ENCODE peak calls at places on chromosomes 6 and 20, in four cellular contexts. One of them, this sample, is unnamed.

GRCh38 chr6:139925894-139926641 is 551.6 kb upstream of the CITED2 start:
- DNase-seq in SK-N-SH: peak
- DNase-seq in transverse colon: no peak
- DNase-seq in NB4: no peak
- DNase-seq in this sample: peak

GRCh38 chr6:170423030-170423429 is 116.5 kb downstream of the FAM120B start:
- DNase-seq in SK-N-SH: peak
- DNase-seq in transverse colon: no peak
- DNase-seq in NB4: no peak
- DNase-seq in this sample: no peak

GRCh38 chr6:145669627-145670034 is 65.7 kb downstream of the EPM2A start:
- DNase-seq in SK-N-SH: no peak
- DNase-seq in transverse colon: no peak
- DNase-seq in NB4: no peak
- DNase-seq in this sample: peak

GRCh38 chr20:47126709-47127108 is 229.8 kb downstream of the ZMYND8 start:
- DNase-seq in SK-N-SH: no peak
- DNase-seq in transverse colon: no peak
- DNase-seq in NB4: no peak
- DNase-seq in this sample: peak

GRCh38 chr6:169097336-169098052 is 156.2 kb downstream of the THBS2 start:
- DNase-seq in SK-N-SH: no peak
- DNase-seq in transverse colon: no peak
- DNase-seq in NB4: no peak
- DNase-seq in this sample: peak

GRCh38 chr20:10622657-10623418 is 51.0 kb downstream of the JAG1 start:
- DNase-seq in SK-N-SH: no peak
- DNase-seq in transverse colon: no peak
- DNase-seq in NB4: no peak
- DNase-seq in this sample: peak

GRCh38 chr20:34390769-34391447 is 27.8 kb downstream of the ITCH start:
- DNase-seq in SK-N-SH: no peak
- DNase-seq in transverse colon: peak
- DNase-seq in NB4: peak
- DNase-seq in this sample: peak

GRCh38 chr6:155443168-155443567 is 12.5 kb downstream of the NOX3 start:
- DNase-seq in SK-N-SH: peak
- DNase-seq in transverse colon: no peak
- DNase-seq in NB4: no peak
- DNase-seq in this sample: no peak

GRCh38 chr20:12201289-12201991 is 283.7 kb downstream of the BTBD3 start:
- DNase-seq in SK-N-SH: peak
- DNase-seq in transverse colon: no peak
- DNase-seq in NB4: no peak
- DNase-seq in this sample: peak

GRCh38 chr6:169579712-169580111 is 122.1 kb downstream of the WDR27 start:
- DNase-seq in SK-N-SH: no peak
- DNase-seq in transverse colon: no peak
- DNase-seq in NB4: no peak
- DNase-seq in this sample: no peak

GRCh38 chr6:33990061-33990541 is 155.8 kb downstream of the GRM4 start:
- DNase-seq in SK-N-SH: peak
- DNase-seq in transverse colon: no peak
- DNase-seq in NB4: no peak
- DNase-seq in this sample: no peak

GRCh38 chr20:9478801-9479200 is 35.6 kb upstream of the LAMP5 start:
- DNase-seq in SK-N-SH: no peak
- DNase-seq in transverse colon: no peak
- DNase-seq in NB4: no peak
- DNase-seq in this sample: no peak

GRCh38 chr6:160391419-160392116 is 43.4 kb downstream of the SLC22A3 start:
- DNase-seq in SK-N-SH: no peak
- DNase-seq in transverse colon: peak
- DNase-seq in NB4: no peak
- DNase-seq in this sample: peak

GRCh38 chr6:153032255-153032882 is 29.9 kb upstream of the MTRF1L start:
- DNase-seq in SK-N-SH: peak
- DNase-seq in transverse colon: no peak
- DNase-seq in NB4: peak
- DNase-seq in this sample: peak

GRCh38 chr20:7859371-7859802 is 80.9 kb downstream of the HAO1 start:
- DNase-seq in SK-N-SH: peak
- DNase-seq in transverse colon: no peak
- DNase-seq in NB4: peak
- DNase-seq in this sample: peak

GRCh38 chr6:80457044-80457933 is 350.8 kb downstream of the BCKDHB start:
- DNase-seq in SK-N-SH: no peak
- DNase-seq in transverse colon: peak
- DNase-seq in NB4: peak
- DNase-seq in this sample: peak

GRCh38 chr6:159893064-159893463 is 2.3 kb downstream of the MAS1 start:
- DNase-seq in SK-N-SH: no peak
- DNase-seq in transverse colon: no peak
- DNase-seq in NB4: no peak
- DNase-seq in this sample: no peak

GRCh38 chr6:154479388-154480143 is 30.9 kb downstream of the CNKSR3 start:
- DNase-seq in SK-N-SH: no peak
- DNase-seq in transverse colon: no peak
- DNase-seq in NB4: no peak
- DNase-seq in this sample: peak

GRCh38 chr20:14800743-14801425 is 463.5 kb upstream of the FLRT3 start:
- DNase-seq in SK-N-SH: peak
- DNase-seq in transverse colon: no peak
- DNase-seq in NB4: no peak
- DNase-seq in this sample: no peak

GRCh38 chr20:43936805-43937204 is 22.2 kb downstream of the TOX2 start:
- DNase-seq in SK-N-SH: no peak
- DNase-seq in transverse colon: no peak
- DNase-seq in NB4: no peak
- DNase-seq in this sample: no peak

GRCh38 chr6:134026597-134026996 is 25.8 kb downstream of the SLC2A12 start:
- DNase-seq in SK-N-SH: no peak
- DNase-seq in transverse colon: no peak
- DNase-seq in NB4: no peak
- DNase-seq in this sample: peak

GRCh38 chr6:43115365-43115764 is 39.3 kb downstream of the PTK7 start:
- DNase-seq in SK-N-SH: no peak
- DNase-seq in transverse colon: no peak
- DNase-seq in NB4: no peak
- DNase-seq in this sample: no peak

GRCh38 chr20:34871320-34871926 is 1.2 kb downstream of the GGT7 start:
- DNase-seq in SK-N-SH: no peak
- DNase-seq in transverse colon: no peak
- DNase-seq in NB4: no peak
- DNase-seq in this sample: no peak

GRCh38 chr6:132669690-132670291 is 10.8 kb upstream of the TAAR1 start:
- DNase-seq in SK-N-SH: peak
- DNase-seq in transverse colon: no peak
- DNase-seq in NB4: peak
- DNase-seq in this sample: peak
- TF ChIP-seq CTCF in SK-N-SH: peak
- TF ChIP-seq CTCF in transverse colon: peak
- TF ChIP-seq CTCF in NB4: peak
- TF ChIP-seq CTCF in this sample: peak

DNA sequence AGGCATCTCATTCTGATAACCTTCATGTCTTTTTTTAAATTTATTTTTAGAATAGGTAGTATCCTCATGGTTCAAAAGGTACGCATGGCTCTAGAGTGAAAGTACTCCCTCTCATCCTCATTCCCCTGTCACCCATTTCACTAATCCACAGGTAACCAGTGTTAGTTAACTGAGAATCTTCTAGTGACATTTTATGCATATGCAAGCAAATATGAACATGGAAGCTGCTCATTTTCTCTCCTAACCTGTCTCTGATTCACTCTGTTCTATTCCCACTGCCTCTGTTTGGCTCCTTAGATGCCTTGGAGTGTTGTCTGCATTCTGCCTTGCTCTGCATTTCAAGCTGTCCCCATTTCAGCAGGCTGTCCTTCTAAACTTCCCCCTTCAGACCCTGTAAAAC is 4.5 kb downstream of the NCOA7 start:
- DNase-seq in SK-N-SH: no peak
- DNase-seq in transverse colon: no peak
- DNase-seq in NB4: no peak
- DNase-seq in this sample: no peak
- H3K4me3 ChIP-seq in SK-N-SH: no peak
- H3K4me3 ChIP-seq in transverse colon: no peak
- H3K4me3 ChIP-seq in NB4: no peak
- H3K4me3 ChIP-seq in this sample: no peak

GRCh38 chr20:62225026-62225425 is 4.9 kb upstream of the HRH3 start:
- DNase-seq in SK-N-SH: no peak
- DNase-seq in transverse colon: no peak
- DNase-seq in NB4: no peak
- DNase-seq in this sample: no peak
- TF ChIP-seq CTCF in SK-N-SH: no peak
- TF ChIP-seq CTCF in transverse colon: no peak
- TF ChIP-seq CTCF in NB4: no peak
- TF ChIP-seq CTCF in this sample: no peak

GRCh38 chr6:163395122-163395521 is 19.4 kb upstream of the QKI start:
- DNase-seq in SK-N-SH: no peak
- DNase-seq in transverse colon: no peak
- DNase-seq in NB4: no peak
- DNase-seq in this sample: no peak
- H3K4me3 ChIP-seq in SK-N-SH: no peak
- H3K4me3 ChIP-seq in transverse colon: no peak
- H3K4me3 ChIP-seq in NB4: no peak
- H3K4me3 ChIP-seq in this sample: no peak

This sample was measured in choroid plexus epithelial cell.